ENCODE peak calls at places on chromosomes 4 and X, in nine cellular contexts. D, C, G, X, Z, I, L, U and F are unnamed samples.

GRCh38 chr4:78710536-78710935 is 65.6 kb upstream of the BMP2K start:
- DNase-seq in Z (no peak), G (no peak), D (peak), X (no peak), C (no peak), U (no peak), L (no peak), I (no peak), F (no peak)

GRCh38 chr4:113331811-113332210 is 282.4 kb downstream of the ANK2 start:
- DNase-seq in U (no peak), G (peak), D (no peak), L (no peak), I (no peak), Z (no peak), X (no peak), C (no peak), F (no peak)

GRCh38 chr4:76275486-76276126 is 24.1 kb downstream of the FAM47E start:
- DNase-seq in X (no peak), L (no peak), C (no peak), G (no peak), I (no peak), Z (no peak), D (no peak), U (no peak), F (no peak)

GRCh38 chrX:153727108-153727931 is 2.7 kb downstream of the ABCD1 start:
- DNase-seq in L (peak), Z (no peak), C (peak), I (no peak), X (no peak), U (no peak), G (no peak), D (peak), F (peak)

GRCh38 chrX:47587091-47587891 is 5.1 kb downstream of the TIMP1 start:
- DNase-seq in U (no peak), D (no peak), I (no peak), C (no peak), G (no peak), Z (no peak), X (no peak), L (no peak), F (no peak)

GRCh38 chrX:137432609-137433008 is 133.3 kb upstream of the ZIC3 start:
- DNase-seq in Z (no peak), X (no peak), U (no peak), L (no peak), D (no peak), C (no peak), G (peak), I (no peak), F (peak)

GRCh38 chr4:152640058-152640921 is 39.5 kb downstream of the TMEM154 start:
- DNase-seq in G (peak), X (peak), D (peak), C (no peak), L (no peak), I (no peak), U (peak), Z (no peak), F (peak)

GRCh38 chrX:2536974-2537373 is 36.2 kb upstream of the DHRSX start:
- DNase-seq in D (no peak), U (no peak), C (no peak), G (no peak), L (no peak), X (no peak), Z (no peak), I (no peak), F (no peak)

GRCh38 chr4:153159016-153159415 is 45.2 kb upstream of the TRIM2 start:
- DNase-seq in D (no peak), Z (no peak), U (no peak), L (no peak), X (no peak), C (no peak), I (no peak), G (no peak), F (no peak)

GRCh38 chrX:75230296-75230695 is 43.6 kb upstream of the UPRT start:
- DNase-seq in Z (no peak), X (no peak), C (no peak), L (no peak), I (no peak), G (no peak), U (no peak), D (no peak), F (no peak)

GRCh38 chr4:18582841-18583240 is 561.3 kb upstream of the LCORL start:
- DNase-seq in D (no peak), Z (no peak), X (no peak), C (no peak), I (no peak), G (no peak), L (no peak), U (no peak), F (no peak)

GRCh38 chr4:184782731-184783472 is 42.9 kb downstream of the ACSL1 start:
- DNase-seq in U (no peak), Z (no peak), D (no peak), I (no peak), C (no peak), X (peak), G (peak), L (no peak), F (no peak)

GRCh38 chr4:150972592-150972991 is 42.5 kb downstream of the LRBA start:
- DNase-seq in G (peak), X (no peak), I (no peak), D (no peak), U (no peak), Z (no peak), C (no peak), L (no peak), F (no peak)

GRCh38 chr4:107862658-107863057 is 37.9 kb downstream of the SGMS2 start:
- DNase-seq in L (no peak), I (no peak), C (no peak), D (no peak), G (peak), U (no peak), X (no peak), Z (no peak), F (no peak)

GRCh38 chr4:91829531-91829930 is 474.2 kb upstream of the GRID2 start:
- DNase-seq in G (no peak), Z (no peak), U (no peak), I (no peak), C (no peak), X (no peak), L (no peak), D (no peak), F (no peak)

GRCh38 chr4:56979674-56980073 is 978 bp downstream of the POLR2B start:
- DNase-seq in L (no peak), I (no peak), G (peak), C (no peak), D (peak), X (no peak), Z (no peak), U (no peak), F (peak)

GRCh38 chr4:77697860-77698599 is 92.4 kb downstream of the CXCL13 start:
- DNase-seq in U (peak), D (peak), X (peak), G (peak), Z (no peak), L (no peak), C (peak), I (no peak), F (no peak)

GRCh38 chr4:2934077-2934812 is 29.0 kb downstream of the NOP14 start:
- DNase-seq in D (peak), X (peak), I (peak), C (no peak), L (peak), Z (no peak), U (no peak), G (peak), F (no peak)

GRCh38 chr4:107520368-107520767 is 199.7 kb downstream of the PAPSS1 start:
- DNase-seq in X (no peak), L (no peak), I (no peak), Z (no peak), C (no peak), D (no peak), U (no peak), G (no peak), F (no peak)

GRCh38 chr4:138003248-138003647 is 238.9 kb downstream of the SLC7A11 start:
- DNase-seq in I (no peak), X (no peak), L (no peak), D (peak), U (no peak), Z (no peak), C (no peak), G (no peak), F (no peak)

GRCh38 chr4:15410750-15411149 is 17.1 kb upstream of the C1QTNF7 start:
- DNase-seq in C (no peak), L (no peak), X (peak), Z (no peak), G (peak), U (no peak), D (no peak), I (no peak), F (no peak)

GRCh38 chrX:23783569-23784486 is 855 bp downstream of the SAT1 start:
- DNase-seq in G (peak), I (no peak), D (no peak), U (no peak), X (no peak), C (no peak), L (no peak), Z (no peak), F (no peak)

GRCh38 chr4:48047421-48047844 is 30.9 kb downstream of the NIPAL1 start:
- DNase-seq in X (peak), I (no peak), G (no peak), L (no peak), C (no peak), D (no peak), Z (no peak), U (no peak), F (no peak)

GRCh38 chrX:12441376-12442128 is 303.3 kb downstream of the FRMPD4 start:
- DNase-seq in L (no peak), D (peak), G (peak), U (peak), I (no peak), X (no peak), C (no peak), Z (peak), F (no peak)

GRCh38 chrX:150522494-150522893 is 45.9 kb upstream of the MTM1 start:
- DNase-seq in U (no peak), C (no peak), X (no peak), I (no peak), Z (no peak), D (no peak), L (no peak), G (no peak), F (no peak)

GRCh38 chrX:109352121-109352556 is 129.7 kb downstream of the GUCY2F start:
- DNase-seq in C (no peak), U (no peak), D (peak), L (peak), X (no peak), Z (no peak), I (no peak), G (peak), F (no peak)

GRCh38 chr4:40395908-40396806 is 61.0 kb downstream of the CHRNA9 start:
- DNase-seq in G (peak), Z (no peak), X (no peak), D (no peak), C (no peak), L (peak), U (peak), I (peak), F (no peak)

GRCh38 chr4:25760518-25761157 is 102.2 kb downstream of the SEL1L3 start:
- DNase-seq in Z (no peak), C (no peak), U (peak), X (no peak), G (no peak), D (peak), L (no peak), I (no peak), F (no peak)

GRCh38 chr4:17111959-17112659 is 213.7 kb upstream of the LDB2 start:
- DNase-seq in X (peak), I (no peak), D (no peak), G (peak), C (peak), Z (no peak), U (no peak), L (no peak), F (no peak)

GRCh38 chr4:15455290-15455689 is 14.4 kb upstream of the CC2D2A start:
- DNase-seq in I (no peak), C (no peak), Z (no peak), G (no peak), U (no peak), L (no peak), D (peak), X (no peak), F (no peak)